ENCODE peak calls at places on chromosomes 5 and 9, in six cellular contexts. One of them, this sample, is unnamed.

GRCh38 chr9:5628530-5629311 is at the start of gene RIC1:
- DNase-seq in spleen: peak; percentile 98
- DNase-seq in small intestine: peak; percentile 94
- DNase-seq in GM23338: peak; percentile 89
- DNase-seq in mesendoderm: peak; percentile 97
- DNase-seq in left ventricle myocardium inferior: peak; percentile 93
- DNase-seq in this sample: peak; percentile 92

GRCh38 chr5:53069626-53070025 is 39.9 kb downstream of the MOCS2 start:
- DNase-seq in spleen: no peak
- DNase-seq in small intestine: no peak
- DNase-seq in GM23338: no peak
- DNase-seq in mesendoderm: no peak
- DNase-seq in left ventricle myocardium inferior: no peak
- DNase-seq in this sample: no peak

GRCh38 chr9:137811283-137811870 is 66.2 kb upstream of the CACNA1B start:
- DNase-seq in spleen: no peak
- DNase-seq in small intestine: no peak
- DNase-seq in GM23338: no peak
- DNase-seq in mesendoderm: no peak
- DNase-seq in left ventricle myocardium inferior: no peak
- DNase-seq in this sample: no peak

GRCh38 chr5:73344835-73345234 is 103.7 kb downstream of the FOXD1 start:
- DNase-seq in spleen: no peak
- DNase-seq in small intestine: no peak
- DNase-seq in GM23338: no peak
- DNase-seq in mesendoderm: no peak
- DNase-seq in left ventricle myocardium inferior: no peak
- DNase-seq in this sample: no peak

GRCh38 chr5:108141676-108142075 is 240.2 kb downstream of the FBXL17 start:
- DNase-seq in spleen: no peak
- DNase-seq in small intestine: no peak
- DNase-seq in GM23338: no peak
- DNase-seq in mesendoderm: no peak
- DNase-seq in left ventricle myocardium inferior: no peak
- DNase-seq in this sample: no peak

GRCh38 chr9:126146254-126147145 is 180.1 kb upstream of the MVB12B start:
- DNase-seq in spleen: peak; percentile 50
- DNase-seq in small intestine: peak; percentile 71
- DNase-seq in GM23338: peak; percentile 91
- DNase-seq in mesendoderm: peak; percentile 87
- DNase-seq in left ventricle myocardium inferior: no peak
- DNase-seq in this sample: no peak

GRCh38 chr9:27398982-27399653 is 102.2 kb upstream of the EQTN start:
- DNase-seq in spleen: no peak
- DNase-seq in small intestine: no peak
- DNase-seq in GM23338: peak; percentile 63
- DNase-seq in mesendoderm: no peak
- DNase-seq in left ventricle myocardium inferior: no peak
- DNase-seq in this sample: no peak

GRCh38 chr5:41527201-41527779 is 16.9 kb upstream of the PLCXD3 start:
- DNase-seq in spleen: no peak
- DNase-seq in small intestine: no peak
- DNase-seq in GM23338: peak; percentile 4
- DNase-seq in mesendoderm: peak; percentile 88
- DNase-seq in left ventricle myocardium inferior: peak; percentile 24
- DNase-seq in this sample: peak; percentile 16

GRCh38 chr5:67577424-67577823 is 380.8 kb upstream of the CD180 start:
- DNase-seq in spleen: no peak
- DNase-seq in small intestine: no peak
- DNase-seq in GM23338: no peak
- DNase-seq in mesendoderm: no peak
- DNase-seq in left ventricle myocardium inferior: no peak
- DNase-seq in this sample: no peak

GRCh38 chr5:53877243-53877642 is 316.8 kb downstream of the NDUFS4 start:
- DNase-seq in spleen: no peak
- DNase-seq in small intestine: no peak
- DNase-seq in GM23338: no peak
- DNase-seq in mesendoderm: no peak
- DNase-seq in left ventricle myocardium inferior: no peak
- DNase-seq in this sample: peak; percentile 18

GRCh38 chr9:21434202-21435014 is 5.8 kb upstream of the IFNA1 start:
- DNase-seq in spleen: no peak
- DNase-seq in small intestine: peak; percentile 68
- DNase-seq in GM23338: peak; percentile 92
- DNase-seq in mesendoderm: peak; percentile 66
- DNase-seq in left ventricle myocardium inferior: no peak
- DNase-seq in this sample: peak; percentile 30

GRCh38 chr9:94922691-94923107 is 196.2 kb downstream of the AOPEP start:
- DNase-seq in spleen: no peak
- DNase-seq in small intestine: no peak
- DNase-seq in GM23338: no peak
- DNase-seq in mesendoderm: no peak
- DNase-seq in left ventricle myocardium inferior: no peak
- DNase-seq in this sample: no peak

GRCh38 chr5:102664946-102665345 is 90.2 kb upstream of the PAM start:
- DNase-seq in spleen: no peak
- DNase-seq in small intestine: no peak
- DNase-seq in GM23338: no peak
- DNase-seq in mesendoderm: peak; percentile 32
- DNase-seq in left ventricle myocardium inferior: no peak
- DNase-seq in this sample: no peak

GRCh38 chr9:137277329-137278041 is at the start of gene TOR4A:
- DNase-seq in spleen: peak; percentile 96
- DNase-seq in small intestine: peak; percentile 88
- DNase-seq in GM23338: peak; percentile 92
- DNase-seq in mesendoderm: peak; percentile 94
- DNase-seq in left ventricle myocardium inferior: peak; percentile 88
- DNase-seq in this sample: peak; percentile 81

GRCh38 chr5:107365355-107366109 is 305.2 kb downstream of the EFNA5 start:
- DNase-seq in spleen: no peak
- DNase-seq in small intestine: peak; percentile 42
- DNase-seq in GM23338: peak; percentile 39
- DNase-seq in mesendoderm: peak; percentile 90
- DNase-seq in left ventricle myocardium inferior: no peak
- DNase-seq in this sample: no peak

GRCh38 chr9:98887918-98888510 is 55.7 kb upstream of the COL15A1 start:
- DNase-seq in spleen: no peak
- DNase-seq in small intestine: no peak
- DNase-seq in GM23338: no peak
- DNase-seq in mesendoderm: no peak
- DNase-seq in left ventricle myocardium inferior: no peak
- DNase-seq in this sample: no peak

GRCh38 chr5:32869216-32869615 is 158.1 kb downstream of the NPR3 start:
- DNase-seq in spleen: no peak
- DNase-seq in small intestine: no peak
- DNase-seq in GM23338: no peak
- DNase-seq in mesendoderm: no peak
- DNase-seq in left ventricle myocardium inferior: no peak
- DNase-seq in this sample: no peak

GRCh38 chr5:59001716-59002115 is 418.8 kb downstream of the RAB3C start:
- DNase-seq in spleen: no peak
- DNase-seq in small intestine: no peak
- DNase-seq in GM23338: no peak
- DNase-seq in mesendoderm: no peak
- DNase-seq in left ventricle myocardium inferior: no peak
- DNase-seq in this sample: no peak

GRCh38 chr5:137280656-137281055 is 218.5 kb downstream of the SPOCK1 start:
- DNase-seq in spleen: no peak
- DNase-seq in small intestine: no peak
- DNase-seq in GM23338: peak; percentile 29
- DNase-seq in mesendoderm: peak; percentile 68
- DNase-seq in left ventricle myocardium inferior: no peak
- DNase-seq in this sample: no peak

GRCh38 chr9:12935714-12936113 is 160.9 kb downstream of the LURAP1L start:
- DNase-seq in spleen: no peak
- DNase-seq in small intestine: no peak
- DNase-seq in GM23338: no peak
- DNase-seq in mesendoderm: no peak
- DNase-seq in left ventricle myocardium inferior: no peak
- DNase-seq in this sample: no peak

GRCh38 chr5:57698785-57699184 is 216.2 kb upstream of the ACTBL2 start:
- DNase-seq in spleen: no peak
- DNase-seq in small intestine: no peak
- DNase-seq in GM23338: peak; percentile 90
- DNase-seq in mesendoderm: peak; percentile 97
- DNase-seq in left ventricle myocardium inferior: no peak
- DNase-seq in this sample: no peak

GRCh38 chr5:88984040-88984439 is 101.1 kb upstream of the MEF2C start:
- DNase-seq in spleen: no peak
- DNase-seq in small intestine: no peak
- DNase-seq in GM23338: no peak
- DNase-seq in mesendoderm: no peak
- DNase-seq in left ventricle myocardium inferior: no peak
- DNase-seq in this sample: no peak

DNA sequence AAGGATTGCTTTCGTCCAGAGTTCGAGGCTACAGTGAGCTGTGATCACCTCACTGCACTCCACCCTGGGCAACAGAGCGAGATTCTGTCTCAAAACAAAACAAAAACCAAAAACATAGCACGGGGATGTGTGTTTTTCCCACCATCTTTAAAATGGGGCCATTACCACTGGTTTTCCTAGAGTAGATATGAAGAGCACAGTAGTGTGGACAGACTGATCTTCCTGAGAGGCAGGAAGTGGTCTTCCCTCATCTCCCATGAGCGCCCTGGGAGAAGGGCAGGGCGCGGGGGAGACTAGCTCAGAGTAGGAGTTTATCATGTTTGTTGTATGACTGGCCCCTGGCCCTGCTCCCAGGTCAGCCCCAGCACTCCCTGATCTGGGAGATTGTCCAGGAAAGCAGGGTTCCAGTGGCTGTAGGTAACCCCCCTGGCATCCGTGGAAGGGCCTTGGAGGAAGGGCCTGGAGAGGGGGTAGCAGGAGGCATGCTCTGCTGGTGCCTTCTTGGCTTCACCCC is 2.3 kb downstream of the SUSD3 start:
- DNase-seq in spleen: no peak
- DNase-seq in small intestine: no peak
- DNase-seq in GM23338: no peak
- DNase-seq in mesendoderm: no peak
- DNase-seq in left ventricle myocardium inferior: no peak
- DNase-seq in this sample: no peak
- H3K4me3 ChIP-seq in spleen: no peak overlapping the region
- H3K4me3 ChIP-seq in small intestine: no peak overlapping the region
- H3K4me3 ChIP-seq in GM23338: no peak overlapping the region
- H3K4me3 ChIP-seq in mesendoderm: no peak overlapping the region
- H3K4me3 ChIP-seq in left ventricle myocardium inferior: no peak overlapping the region
- H3K4me3 ChIP-seq in this sample: no peak overlapping the region

GRCh38 chr9:116383133-116383532 is 229.5 kb downstream of the PAPPA start:
- DNase-seq in spleen: no peak
- DNase-seq in small intestine: no peak
- DNase-seq in GM23338: no peak
- DNase-seq in mesendoderm: no peak
- DNase-seq in left ventricle myocardium inferior: no peak
- DNase-seq in this sample: no peak

GRCh38 chr9:116380496-116380995 is 227.0 kb downstream of the PAPPA start:
- DNase-seq in spleen: no peak
- DNase-seq in small intestine: no peak
- DNase-seq in GM23338: no peak
- DNase-seq in mesendoderm: no peak
- DNase-seq in left ventricle myocardium inferior: no peak
- DNase-seq in this sample: no peak

GRCh38 chr9:116381350-116381749 is 227.8 kb downstream of the PAPPA start:
- DNase-seq in spleen: no peak
- DNase-seq in small intestine: peak; percentile 33
- DNase-seq in GM23338: no peak
- DNase-seq in mesendoderm: no peak
- DNase-seq in left ventricle myocardium inferior: no peak
- DNase-seq in this sample: no peak

GRCh38 chr9:116382053-116382452 is 228.5 kb downstream of the PAPPA start:
- DNase-seq in spleen: no peak
- DNase-seq in small intestine: no peak
- DNase-seq in GM23338: no peak
- DNase-seq in mesendoderm: peak; percentile 28
- DNase-seq in left ventricle myocardium inferior: no peak
- DNase-seq in this sample: no peak

DNA sequence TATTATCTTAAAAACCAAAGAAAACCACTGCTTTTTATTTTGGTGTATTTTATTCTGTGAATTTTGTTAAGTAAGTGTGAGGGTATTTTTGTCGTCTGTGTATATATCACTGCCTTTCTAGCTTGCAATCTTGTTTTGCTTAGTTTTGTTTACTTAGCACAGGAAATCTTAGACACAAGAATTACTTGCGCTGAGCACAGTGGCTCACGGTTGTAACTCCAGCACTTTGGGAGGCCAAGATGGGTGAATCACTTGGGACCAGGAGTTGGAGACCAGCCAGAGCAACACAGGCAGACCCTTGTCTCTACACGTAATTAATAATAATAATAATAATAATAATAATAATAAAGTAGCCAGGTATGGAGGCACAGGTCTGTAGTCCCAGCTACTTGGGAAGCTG is 230.4 kb downstream of the PAPPA start:
- DNase-seq in spleen: no peak
- DNase-seq in small intestine: no peak
- DNase-seq in GM23338: no peak
- DNase-seq in mesendoderm: no peak
- DNase-seq in left ventricle myocardium inferior: no peak
- DNase-seq in this sample: no peak
- H3K27ac ChIP-seq in spleen: no peak overlapping the region
- H3K27ac ChIP-seq in small intestine: no peak overlapping the region
- H3K27ac ChIP-seq in GM23338: no peak overlapping the region
- H3K27ac ChIP-seq in mesendoderm: no peak overlapping the region
- H3K27ac ChIP-seq in left ventricle myocardium inferior: no peak overlapping the region
- H3K27ac ChIP-seq in this sample: no peak overlapping the region

GRCh38 chr5:10595305-10595677 is 31.4 kb downstream of the ANKRD33B start:
- DNase-seq in spleen: no peak
- DNase-seq in small intestine: no peak
- DNase-seq in GM23338: no peak
- DNase-seq in mesendoderm: no peak
- DNase-seq in left ventricle myocardium inferior: no peak
- DNase-seq in this sample: no peak
- H3K4me3 ChIP-seq in spleen: no peak overlapping the region
- H3K4me3 ChIP-seq in small intestine: no peak overlapping the region
- H3K4me3 ChIP-seq in GM23338: no peak overlapping the region
- H3K4me3 ChIP-seq in mesendoderm: no peak overlapping the region
- H3K4me3 ChIP-seq in left ventricle myocardium inferior: peak overlapping the region; percentile 51
- H3K4me3 ChIP-seq in this sample: no peak overlapping the region

GRCh38 chr5:112417931-112418358 is 1.1 kb downstream of the EPB41L4A start:
- DNase-seq in spleen: peak; percentile 84
- DNase-seq in small intestine: peak; percentile 26
- DNase-seq in GM23338: peak; percentile 57
- DNase-seq in mesendoderm: peak; percentile 64
- DNase-seq in left ventricle myocardium inferior: peak; percentile 71
- DNase-seq in this sample: no peak

GRCh38 chr5:112413611-112414010 is 5.5 kb downstream of the EPB41L4A start:
- DNase-seq in spleen: no peak
- DNase-seq in small intestine: no peak
- DNase-seq in GM23338: no peak
- DNase-seq in mesendoderm: no peak
- DNase-seq in left ventricle myocardium inferior: no peak
- DNase-seq in this sample: no peak

GRCh38 chr5:112412370-112412769 is 6.7 kb downstream of the EPB41L4A start:
- DNase-seq in spleen: no peak
- DNase-seq in small intestine: no peak
- DNase-seq in GM23338: no peak
- DNase-seq in mesendoderm: no peak
- DNase-seq in left ventricle myocardium inferior: no peak
- DNase-seq in this sample: no peak

GRCh38 chr5:112418412-112419049 is 546 bp downstream of the EPB41L4A start:
- DNase-seq in spleen: no peak
- DNase-seq in small intestine: no peak
- DNase-seq in GM23338: peak; percentile 15
- DNase-seq in mesendoderm: peak; percentile 58
- DNase-seq in left ventricle myocardium inferior: peak; percentile 14
- DNase-seq in this sample: peak; percentile 61

GRCh38 chr5:112415552-112415951 is 3.5 kb downstream of the EPB41L4A start:
- DNase-seq in spleen: no peak
- DNase-seq in small intestine: no peak
- DNase-seq in GM23338: no peak
- DNase-seq in mesendoderm: no peak
- DNase-seq in left ventricle myocardium inferior: no peak
- DNase-seq in this sample: no peak
- H3K27ac ChIP-seq in spleen: no peak overlapping the region
- H3K27ac ChIP-seq in small intestine: no peak overlapping the region
- H3K27ac ChIP-seq in GM23338: no peak overlapping the region
- H3K27ac ChIP-seq in mesendoderm: no peak overlapping the region
- H3K27ac ChIP-seq in left ventricle myocardium inferior: peak overlapping the region; percentile 10
- H3K27ac ChIP-seq in this sample: no peak overlapping the region